ENCODE peak calls at places on chromosomes 6 and 20, in six cellular contexts. One of them, this sample, is unnamed.

GRCh38 chr20:41643504-41643938 is 25.3 kb upstream of the CHD6 start:
- DNase-seq in tibial nerve: no peak
- DNase-seq in transverse colon: peak
- DNase-seq in prostate gland: peak
- DNase-seq in testis: peak
- DNase-seq in body of pancreas: peak
- DNase-seq in this sample: peak

GRCh38 chr20:57688864-57689263 is 21.0 kb downstream of the PMEPA1 start:
- DNase-seq in tibial nerve: no peak
- DNase-seq in transverse colon: no peak
- DNase-seq in prostate gland: no peak
- DNase-seq in testis: no peak
- DNase-seq in body of pancreas: no peak
- DNase-seq in this sample: no peak

GRCh38 chr6:114108119-114109002 is 137.4 kb upstream of the HDAC2 start:
- DNase-seq in tibial nerve: peak
- DNase-seq in transverse colon: peak
- DNase-seq in prostate gland: peak
- DNase-seq in testis: peak
- DNase-seq in body of pancreas: peak
- DNase-seq in this sample: peak

GRCh38 chr6:153069897-153070296 is 61.2 kb downstream of the RGS17 start:
- DNase-seq in tibial nerve: no peak
- DNase-seq in transverse colon: no peak
- DNase-seq in prostate gland: no peak
- DNase-seq in testis: no peak
- DNase-seq in body of pancreas: no peak
- DNase-seq in this sample: no peak

GRCh38 chr6:99711302-99711701 is 104.7 kb downstream of the PRDM13 start:
- DNase-seq in tibial nerve: no peak
- DNase-seq in transverse colon: no peak
- DNase-seq in prostate gland: no peak
- DNase-seq in testis: no peak
- DNase-seq in body of pancreas: no peak
- DNase-seq in this sample: no peak

GRCh38 chr6:114144887-114145851 is 174.2 kb upstream of the HDAC2 start:
- DNase-seq in tibial nerve: no peak
- DNase-seq in transverse colon: no peak
- DNase-seq in prostate gland: no peak
- DNase-seq in testis: no peak
- DNase-seq in body of pancreas: peak
- DNase-seq in this sample: no peak

GRCh38 chr20:6333110-6333509 is 210.3 kb upstream of the FERMT1 start:
- DNase-seq in tibial nerve: no peak
- DNase-seq in transverse colon: no peak
- DNase-seq in prostate gland: no peak
- DNase-seq in testis: no peak
- DNase-seq in body of pancreas: no peak
- DNase-seq in this sample: no peak

GRCh38 chr6:33672808-33673207 is 38.7 kb downstream of the UQCC2 start:
- DNase-seq in tibial nerve: peak
- DNase-seq in transverse colon: no peak
- DNase-seq in prostate gland: no peak
- DNase-seq in testis: peak
- DNase-seq in body of pancreas: peak
- DNase-seq in this sample: peak

GRCh38 chr6:24935753-24936152 is at the start of gene RIPOR2:
- DNase-seq in tibial nerve: no peak
- DNase-seq in transverse colon: peak
- DNase-seq in prostate gland: no peak
- DNase-seq in testis: peak
- DNase-seq in body of pancreas: peak
- DNase-seq in this sample: no peak

GRCh38 chr20:4151991-4152695 is 136.8 kb upstream of the RNF24 start:
- DNase-seq in tibial nerve: no peak
- DNase-seq in transverse colon: no peak
- DNase-seq in prostate gland: no peak
- DNase-seq in testis: no peak
- DNase-seq in body of pancreas: peak
- DNase-seq in this sample: no peak

GRCh38 chr6:22448311-22448711 is 121.1 kb upstream of the HDGFL1 start:
- DNase-seq in tibial nerve: no peak
- DNase-seq in transverse colon: no peak
- DNase-seq in prostate gland: no peak
- DNase-seq in testis: no peak
- DNase-seq in body of pancreas: no peak
- DNase-seq in this sample: no peak

GRCh38 chr20:33076662-33077398 is 2.6 kb upstream of the BPIFB4 start:
- DNase-seq in tibial nerve: no peak
- DNase-seq in transverse colon: no peak
- DNase-seq in prostate gland: no peak
- DNase-seq in testis: no peak
- DNase-seq in body of pancreas: no peak
- DNase-seq in this sample: no peak

GRCh38 chr6:110814488-110815259 is 595 bp downstream of the CDK19 start:
- DNase-seq in tibial nerve: peak
- DNase-seq in transverse colon: peak
- DNase-seq in prostate gland: no peak
- DNase-seq in testis: peak
- DNase-seq in body of pancreas: peak
- DNase-seq in this sample: peak

GRCh38 chr6:105431226-105431625 is 28.3 kb upstream of the PREP start:
- DNase-seq in tibial nerve: peak
- DNase-seq in transverse colon: no peak
- DNase-seq in prostate gland: no peak
- DNase-seq in testis: no peak
- DNase-seq in body of pancreas: peak
- DNase-seq in this sample: peak

DNA sequence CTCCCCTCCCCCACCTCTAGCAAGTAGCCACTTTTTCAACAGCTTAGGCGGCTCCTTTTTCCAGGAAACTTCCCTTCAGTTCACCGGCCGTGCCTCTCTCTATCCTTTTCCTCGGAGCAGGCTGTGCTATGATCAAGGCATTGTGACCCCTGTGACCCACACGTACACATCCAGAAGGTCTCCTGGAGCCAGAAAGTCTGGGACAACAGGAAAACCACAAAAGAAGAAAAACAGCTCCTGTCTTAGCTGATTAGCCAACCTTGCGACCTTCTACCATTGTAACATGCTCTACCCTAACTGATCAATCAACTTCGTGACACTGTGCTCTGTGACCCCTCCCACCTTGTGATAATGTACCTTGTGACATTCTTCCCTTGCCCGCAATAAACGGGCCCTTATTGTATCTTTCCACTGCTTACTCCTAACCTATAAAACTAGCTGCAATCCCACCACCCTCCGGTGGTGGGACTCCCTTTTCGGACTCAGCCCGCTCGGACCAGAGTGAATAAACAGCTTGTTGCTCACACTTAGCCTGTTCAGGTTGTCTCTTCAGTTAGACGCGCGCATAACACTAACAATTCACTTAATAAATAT is 24.2 kb downstream of the ZNF311 start:
- DNase-seq in tibial nerve: peak
- DNase-seq in transverse colon: peak
- DNase-seq in prostate gland: no peak
- DNase-seq in testis: peak
- DNase-seq in body of pancreas: peak
- DNase-seq in this sample: peak
- TF ChIP-seq POLR2A in tibial nerve: no peak
- TF ChIP-seq POLR2A in transverse colon: no peak
- TF ChIP-seq POLR2A in prostate gland: no peak
- TF ChIP-seq POLR2A in testis: no peak
- TF ChIP-seq POLR2A in body of pancreas: no peak
- TF ChIP-seq POLR2A in this sample: peak

DNA sequence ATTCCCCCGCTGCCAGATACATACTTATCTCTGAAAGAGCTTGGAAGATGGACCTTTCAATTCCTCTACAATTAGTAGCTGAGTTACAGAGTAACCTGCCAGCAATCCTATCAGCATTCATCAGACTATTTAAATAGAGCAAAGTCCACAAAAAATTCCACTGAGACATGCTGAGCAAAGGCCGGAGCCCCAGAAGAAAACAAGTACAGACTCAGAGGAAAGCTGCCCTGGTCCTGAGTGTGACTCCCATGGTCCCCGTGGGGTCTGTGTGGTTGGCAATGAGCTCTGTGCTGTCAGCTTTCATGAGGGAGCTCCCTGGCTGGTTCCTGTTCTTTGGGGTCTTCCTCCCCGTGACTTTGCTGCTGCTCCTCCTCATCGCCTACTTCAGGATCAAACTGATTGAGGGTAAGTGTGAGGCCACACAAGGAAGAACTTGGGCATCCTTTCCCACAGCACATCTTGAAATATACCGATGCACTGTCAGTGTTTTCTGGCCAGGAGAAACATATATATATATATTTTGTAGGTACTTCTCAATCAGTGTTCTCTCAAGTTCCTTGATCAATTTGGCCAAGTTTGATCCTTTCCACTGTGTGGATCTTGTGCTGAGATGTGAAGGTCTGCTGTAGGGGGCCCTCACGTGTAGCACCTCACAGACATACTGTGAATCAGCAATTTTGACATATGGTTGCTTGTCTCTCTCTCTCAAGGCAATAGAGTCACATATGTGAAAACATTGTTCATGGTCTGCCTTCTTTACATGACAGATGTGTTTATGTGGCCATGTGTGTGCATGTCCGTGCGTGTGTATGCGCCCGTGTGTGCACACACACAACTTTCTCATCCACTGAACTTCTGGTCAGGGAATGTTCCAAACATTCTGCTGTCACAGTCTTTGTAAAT is at the start of gene SMLR1:
- DNase-seq in tibial nerve: no peak
- DNase-seq in transverse colon: no peak
- DNase-seq in prostate gland: no peak
- DNase-seq in testis: no peak
- DNase-seq in body of pancreas: peak
- DNase-seq in this sample: no peak
- TF ChIP-seq POLR2A in tibial nerve: no peak
- TF ChIP-seq POLR2A in transverse colon: no peak
- TF ChIP-seq POLR2A in prostate gland: no peak
- TF ChIP-seq POLR2A in testis: no peak
- TF ChIP-seq POLR2A in body of pancreas: no peak
- TF ChIP-seq POLR2A in this sample: no peak

DNA sequence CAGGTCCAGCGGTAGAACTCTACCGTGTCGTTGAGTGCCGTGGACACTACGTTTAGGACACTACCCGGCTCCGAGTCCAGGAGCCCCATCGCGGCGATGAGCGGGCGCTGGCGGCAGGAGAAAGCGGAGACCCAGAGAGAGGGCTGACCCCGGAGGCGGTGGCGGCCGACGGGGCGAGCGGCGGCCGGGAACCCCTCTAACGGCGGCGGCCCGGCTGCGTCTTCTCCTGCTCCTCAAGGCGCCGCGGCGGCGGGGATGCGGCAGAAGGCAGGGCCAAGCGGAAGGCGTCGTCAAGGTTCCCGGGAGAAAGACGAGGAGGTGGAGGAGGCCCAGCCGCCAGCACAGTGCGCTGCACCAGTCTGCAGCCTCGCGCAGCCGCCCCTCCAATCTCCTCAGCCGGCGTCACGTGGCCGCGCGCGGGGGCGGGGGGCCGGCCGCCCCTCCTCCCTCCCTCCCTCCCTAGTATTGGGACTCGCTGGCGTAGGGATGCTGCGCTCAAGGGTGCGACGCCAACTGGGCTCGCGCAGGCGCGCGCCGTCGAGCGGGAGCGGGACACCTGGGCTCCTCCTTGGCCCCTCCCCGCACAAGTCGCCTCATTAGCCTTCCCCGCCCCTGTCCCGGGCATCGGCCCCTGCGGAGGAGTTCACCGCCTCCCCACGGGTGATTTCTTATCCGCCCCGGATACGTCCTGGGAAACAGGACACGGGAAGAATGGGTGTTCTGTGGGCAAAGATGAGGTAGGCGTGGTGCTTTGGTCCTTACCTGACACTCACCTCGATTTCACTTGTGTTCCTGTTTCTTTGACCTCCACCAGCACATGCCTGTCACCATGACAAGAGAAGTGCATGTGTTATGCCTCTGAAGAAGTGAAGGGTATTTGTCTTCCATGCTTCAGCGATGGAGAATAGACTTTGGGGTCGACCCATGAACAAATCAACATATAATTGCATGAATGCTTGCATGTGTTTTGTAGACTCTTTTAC is at the start of gene ELOVL4:
- DNase-seq in tibial nerve: peak
- DNase-seq in transverse colon: peak
- DNase-seq in prostate gland: peak
- DNase-seq in testis: peak
- DNase-seq in body of pancreas: peak
- DNase-seq in this sample: peak
- TF ChIP-seq POLR2A in tibial nerve: peak
- TF ChIP-seq POLR2A in transverse colon: peak
- TF ChIP-seq POLR2A in prostate gland: no peak
- TF ChIP-seq POLR2A in testis: no peak
- TF ChIP-seq POLR2A in body of pancreas: no peak
- TF ChIP-seq POLR2A in this sample: no peak

GRCh38 chr6:87154641-87155271 is 609 bp upstream of the ZNF292 start:
- DNase-seq in tibial nerve: no peak
- DNase-seq in transverse colon: no peak
- DNase-seq in prostate gland: no peak
- DNase-seq in testis: peak
- DNase-seq in body of pancreas: no peak
- DNase-seq in this sample: no peak

GRCh38 chr6:87151786-87152527 is 3.4 kb upstream of the ZNF292 start:
- DNase-seq in tibial nerve: peak
- DNase-seq in transverse colon: peak
- DNase-seq in prostate gland: peak
- DNase-seq in testis: peak
- DNase-seq in body of pancreas: peak
- DNase-seq in this sample: peak

GRCh38 chr6:87152528-87152950 is 2.8 kb upstream of the ZNF292 start:
- DNase-seq in tibial nerve: peak
- DNase-seq in transverse colon: no peak
- DNase-seq in prostate gland: no peak
- DNase-seq in testis: no peak
- DNase-seq in body of pancreas: no peak
- DNase-seq in this sample: no peak

GRCh38 chr6:87155920-87156600 is 695 bp downstream of the ZNF292 start:
- DNase-seq in tibial nerve: peak
- DNase-seq in transverse colon: peak
- DNase-seq in prostate gland: peak
- DNase-seq in testis: peak
- DNase-seq in body of pancreas: peak
- DNase-seq in this sample: peak

DNA sequence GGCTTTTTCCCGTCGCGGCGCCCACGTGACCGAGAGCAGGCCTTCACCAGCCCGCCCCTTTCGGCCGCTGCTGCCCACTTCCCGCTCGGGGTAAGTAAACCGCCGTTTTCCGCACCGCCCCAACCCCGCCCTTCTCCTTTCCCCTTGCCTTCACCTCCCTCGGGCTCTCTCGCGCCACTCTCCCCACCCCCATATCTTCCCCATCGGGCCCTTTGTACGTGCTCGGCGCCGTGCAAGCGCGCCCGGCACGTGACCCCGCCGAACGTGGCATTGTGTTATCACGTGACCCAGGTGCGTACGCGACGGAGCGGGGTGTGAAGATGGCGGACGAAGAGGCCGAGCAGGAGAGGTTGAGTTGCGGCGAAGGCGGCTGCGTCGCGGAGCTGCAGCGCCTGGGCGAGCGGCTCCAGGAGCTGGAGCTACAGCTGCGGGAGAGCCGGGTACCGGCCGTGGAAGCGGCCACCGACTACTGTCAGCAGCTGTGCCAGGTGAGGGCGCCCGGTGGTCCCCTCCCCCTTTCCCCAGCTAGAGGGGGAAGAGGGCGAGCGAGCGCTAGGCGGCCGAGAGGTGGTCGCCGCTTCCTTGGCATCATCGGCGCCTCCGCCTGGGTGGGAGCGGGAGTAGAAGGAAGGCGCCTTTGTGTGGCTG is at the start of gene ZNF292:
- DNase-seq in tibial nerve: peak
- DNase-seq in transverse colon: peak
- DNase-seq in prostate gland: peak
- DNase-seq in testis: peak
- DNase-seq in body of pancreas: peak
- DNase-seq in this sample: peak
- TF ChIP-seq POLR2A in tibial nerve: no peak
- TF ChIP-seq POLR2A in transverse colon: peak
- TF ChIP-seq POLR2A in prostate gland: peak
- TF ChIP-seq POLR2A in testis: peak
- TF ChIP-seq POLR2A in body of pancreas: peak
- TF ChIP-seq POLR2A in this sample: peak

This sample was measured in erythroblast.